ENCODE peak calls at places on chromosome 16, in nine cellular contexts. N is esophagus squamous epithelium; S is uterus; G is mucosa of descending colon; V is ascending aorta; D is IMR-90; B is sigmoid colon; R is CD8-positive, alpha-beta T cell; H is fibroblast of lung. P is an unnamed sample.
A peak's percentile ranks its signal among the peaks of the same experiment; 100 is the strongest.

GRCh38 chr16:22027633-22028032 is 19.7 kb downstream of the MOSMO start:
- DNase-seq in N (no peak), S (no peak), G (no peak), V (no peak), D (no peak), B (no peak), R (no peak), H (no peak), P (no peak)

GRCh38 chr16:1614226-1615102 is 2.3 kb downstream of the CRAMP1 start:
- DNase-seq in N (no peak), S (no peak), G (peak; percentile 16), V (no peak), D (peak; percentile 30), B (no peak), R (no peak), H (peak; percentile 38), P (peak; percentile 12)

GRCh38 chr16:3980311-3981111 is 100.0 kb upstream of the CREBBP start:
- DNase-seq in N (no peak), S (no peak), G (no peak), V (no peak), D (peak; percentile 82), B (no peak), R (no peak), H (peak; percentile 68), P (peak; percentile 30)

GRCh38 chr16:70391881-70392481 is 45.3 kb downstream of the DDX19A start:
- DNase-seq in N (no peak), S (peak; percentile 55), G (no peak), V (no peak), D (peak; percentile 70), B (peak; percentile 82), R (no peak), H (peak; percentile 50), P (peak; percentile 67)

GRCh38 chr16:89905511-89906140 is 13.0 kb upstream of the MC1R start:
- DNase-seq in N (no peak), S (no peak), G (no peak), V (no peak), D (no peak), B (peak; percentile 58), R (no peak), H (no peak), P (no peak)

GRCh38 chr16:69703638-69704037 is 22.7 kb downstream of the NQO1 start:
- DNase-seq in N (no peak), S (no peak), G (no peak), V (no peak), D (peak; percentile 64), B (no peak), R (no peak), H (peak; percentile 64), P (no peak)

GRCh38 chr16:50490828-50491227 is 57.4 kb upstream of the NKD1 start:
- DNase-seq in N (no peak), S (no peak), G (no peak), V (no peak), D (no peak), B (no peak), R (no peak), H (no peak), P (no peak)

GRCh38 chr16:83971165-83972130 is 3.4 kb downstream of the NECAB2 start:
- DNase-seq in N (no peak), S (no peak), G (no peak), V (no peak), D (no peak), B (no peak), R (no peak), H (no peak), P (no peak)

GRCh38 chr16:56286819-56287218 is 95.5 kb downstream of the GNAO1 start:
- DNase-seq in N (no peak), S (no peak), G (no peak), V (no peak), D (peak; percentile 16), B (no peak), R (no peak), H (peak; percentile 34), P (no peak)

GRCh38 chr16:56288019-56288418 is 96.7 kb downstream of the GNAO1 start:
- DNase-seq in N (no peak), S (no peak), G (no peak), V (no peak), D (no peak), B (no peak), R (no peak), H (no peak), P (no peak)

GRCh38 chr16:56281256-56281805 is 90.0 kb downstream of the GNAO1 start:
- DNase-seq in N (no peak), S (no peak), G (no peak), V (no peak), D (no peak), B (no peak), R (no peak), H (no peak), P (peak; percentile 24)

GRCh38 chr16:56282455-56282854 is 91.2 kb downstream of the GNAO1 start:
- DNase-seq in N (no peak), S (no peak), G (no peak), V (no peak), D (no peak), B (no peak), R (no peak), H (no peak), P (no peak)

DNA sequence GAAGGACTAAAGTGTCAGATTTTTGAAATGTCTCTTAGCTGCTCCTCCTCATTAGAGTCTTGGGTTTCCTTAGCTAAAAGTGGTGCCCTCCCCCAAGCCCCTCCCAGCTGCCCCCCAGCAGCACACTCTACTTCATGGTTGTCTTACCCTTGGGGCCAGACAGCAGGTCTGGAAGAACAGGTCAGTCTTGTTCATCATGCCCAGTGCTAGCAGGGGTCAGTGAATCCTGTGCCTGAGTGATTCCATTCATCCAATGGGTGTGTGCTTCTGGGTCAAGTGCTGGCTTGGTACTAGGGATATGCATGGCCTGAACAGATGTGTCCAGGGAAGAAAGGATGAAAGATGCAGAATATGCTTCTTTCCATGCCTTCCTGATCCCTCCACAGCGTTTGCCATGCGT is 93.2 kb downstream of the GNAO1 start:
- DNase-seq in N (no peak), S (no peak), G (no peak), V (no peak), D (no peak), B (no peak), R (no peak), H (no peak), P (no peak)
- TF ChIP-seq CTCF in N (no peak), S (no peak), G (no peak), V (no peak), D (no peak), B (no peak), R (no peak), H (no peak), P (no peak)

GRCh38 chr16:35310999-35311398 is 1851.6 kb downstream of the TP53TG3F start:
- DNase-seq in N (no peak), S (no peak), G (no peak), V (no peak), D (no peak), B (no peak), R (no peak), H (no peak), P (no peak)

GRCh38 chr16:35306915-35307314 is 1847.5 kb downstream of the TP53TG3F start:
- DNase-seq in N (no peak), S (no peak), G (no peak), V (no peak), D (no peak), B (no peak), R (no peak), H (no peak), P (peak; percentile 25)

GRCh38 chr16:35308674-35309073 is 1849.3 kb downstream of the TP53TG3F start:
- DNase-seq in N (no peak), S (no peak), G (no peak), V (no peak), D (no peak), B (no peak), R (no peak), H (no peak), P (no peak)

GRCh38 chr16:35314298-35314697 is 1854.9 kb downstream of the TP53TG3F start:
- DNase-seq in N (no peak), S (no peak), G (no peak), V (no peak), D (no peak), B (no peak), R (no peak), H (no peak), P (no peak)

GRCh38 chr16:35311475-35311874 is 1852.1 kb downstream of the TP53TG3F start:
- DNase-seq in N (no peak), S (no peak), G (no peak), V (no peak), D (no peak), B (no peak), R (no peak), H (no peak), P (no peak)
- H3K9me3 ChIP-seq in N (no peaks in the 10 kb centered on the region), S (no peaks in the 10 kb centered on the region), G (peaks cover 70% of the 10 kb centered on the region), V (no peaks in the 10 kb centered on the region), D (peaks cover 37% of the 10 kb centered on the region), B (peaks cover 7% of the 10 kb centered on the region), R (no peaks in the 10 kb centered on the region), H (no peaks in the 10 kb centered on the region), P (no peaks in the 10 kb centered on the region)

DNA sequence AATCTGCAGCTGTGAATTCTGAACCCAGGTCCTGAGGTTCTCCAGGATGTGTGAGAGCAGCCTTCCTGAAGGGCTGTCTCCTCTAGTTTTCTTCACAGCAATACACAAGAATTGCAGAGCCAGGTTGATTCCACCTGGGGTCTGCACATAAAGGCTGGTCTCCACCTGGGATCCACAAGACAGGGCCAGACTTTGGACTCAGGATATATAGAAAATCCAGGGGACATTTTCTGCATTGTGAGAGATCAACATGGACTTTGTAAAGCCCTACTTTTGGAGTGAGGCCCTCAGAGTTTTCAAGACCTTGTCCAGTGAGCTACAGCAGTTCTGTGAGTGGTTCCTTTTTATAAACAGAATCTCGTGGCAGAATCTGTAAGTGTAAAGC is 6.3 kb downstream of the ZNF267 start:
- DNase-seq in N (no peak), S (no peak), G (no peak), V (no peak), D (no peak), B (no peak), R (no peak), H (no peak), P (no peak)
- H3K4me1 ChIP-seq in N (peaks cover 49% of the 10 kb centered on the region), S (peaks cover 3% of the 10 kb centered on the region), G (peaks cover 43% of the 10 kb centered on the region), V (no peaks in the 10 kb centered on the region), D (peaks cover 23% of the 10 kb centered on the region), B (peaks cover 4% of the 10 kb centered on the region), R (peaks cover 59% of the 10 kb centered on the region), H (peaks cover 13% of the 10 kb centered on the region), P (peaks cover 30% of the 10 kb centered on the region)

DNA sequence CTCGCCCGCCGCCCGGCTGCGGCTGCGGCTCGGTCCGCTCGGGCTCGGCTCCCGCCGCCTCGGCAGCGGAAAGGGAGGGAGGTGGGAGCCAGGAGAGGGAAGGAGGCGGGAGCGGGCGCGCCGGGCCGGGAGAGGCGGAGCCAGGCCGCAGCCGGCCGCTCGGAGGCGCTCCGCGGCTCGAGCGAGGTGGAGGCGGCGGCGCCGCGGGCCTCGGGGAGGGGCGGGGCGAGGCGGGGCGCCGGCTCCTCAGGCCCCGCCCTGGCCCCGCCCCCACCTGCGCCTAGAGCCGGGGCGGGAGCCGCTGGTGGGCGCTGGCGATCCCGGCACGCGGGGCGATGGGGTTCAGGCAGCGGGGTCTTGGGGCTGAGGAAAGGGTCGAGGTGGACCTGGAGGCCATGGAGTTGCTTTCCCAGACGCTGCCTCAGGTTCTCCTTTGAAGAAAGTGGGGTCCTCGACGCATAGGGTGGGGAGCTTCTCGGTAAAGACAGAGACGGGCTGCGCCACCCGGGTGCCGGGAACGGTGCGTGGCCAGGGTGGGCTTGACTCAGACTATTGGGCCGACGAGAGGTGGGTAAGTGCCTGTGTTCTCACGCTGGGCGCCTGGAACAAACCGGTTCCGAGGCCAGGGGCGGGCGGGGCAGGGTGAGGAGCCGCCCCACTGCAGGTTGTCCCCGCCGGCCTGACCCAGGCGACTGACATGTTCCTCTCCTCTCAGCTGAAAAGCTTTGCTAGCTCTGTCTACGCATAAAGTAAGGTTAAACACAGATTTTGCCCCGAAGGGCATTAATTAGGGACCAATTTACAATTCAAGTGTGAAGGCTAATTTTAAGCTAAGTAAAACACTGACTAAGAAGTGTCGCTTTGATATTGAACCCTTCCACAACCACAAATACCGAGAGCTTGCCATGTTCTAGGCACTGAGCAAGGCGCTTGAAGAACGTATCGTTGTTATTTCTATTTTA is at the start of gene CMTM4:
- DNase-seq in N (no peak), S (peak; percentile 83), G (peak; percentile 86), V (peak; percentile 37), D (peak; percentile 80), B (peak; percentile 93), R (peak; percentile 48), H (peak; percentile 78), P (peak; percentile 87)
- TF ChIP-seq CTCF in N (no peak), S (no peak), G (no peak), V (peak; percentile 22), D (peak; percentile 42), B (no peak), R (no peak), H (no peak), P (peak; percentile 32)